ENCODE peak calls at places on chromosome 15, in six cellular contexts. M, B, Z, L, E and Y are unnamed samples.

GRCh38 chr15:67852433-67852832 is 12.6 kb upstream of the RNU6-1 start:
- DNase-seq in M (no peak), B (no peak), Z (no peak), L (no peak), E (no peak), Y (no peak)

GRCh38 chr15:84886211-84886983 is 1.9 kb downstream of the SLC28A1 start:
- DNase-seq in M (no peak), B (no peak), Z (no peak), L (peak), E (no peak), Y (peak)

GRCh38 chr15:23570466-23570865 is 5.0 kb downstream of the MKRN3 start:
- DNase-seq in M (no peak), B (no peak), Z (peak), L (no peak), E (no peak), Y (no peak)

GRCh38 chr15:74399511-74400312 is 32.3 kb upstream of the CYP11A1 start:
- DNase-seq in M (peak), B (no peak), Z (no peak), L (no peak), E (no peak), Y (peak)

GRCh38 chr15:22962611-22963010 is 17.6 kb downstream of the CYFIP1 start:
- DNase-seq in M (no peak), B (no peak), Z (no peak), L (no peak), E (no peak), Y (no peak)

GRCh38 chr15:40245666-40246065 is 6.8 kb downstream of the PAK6 start:
- DNase-seq in M (no peak), B (no peak), Z (no peak), L (no peak), E (no peak), Y (no peak)

GRCh38 chr15:76903251-76903681 is 1.9 kb downstream of the SCAPER start:
- DNase-seq in M (peak), B (no peak), Z (no peak), L (no peak), E (peak), Y (peak)

GRCh38 chr15:97678677-97679076 is 281.8 kb upstream of the ARRDC4 start:
- DNase-seq in M (no peak), B (no peak), Z (no peak), L (no peak), E (no peak), Y (no peak)

GRCh38 chr15:42735382-42736165 is 1.4 kb downstream of the CDAN1 start:
- DNase-seq in M (no peak), B (no peak), Z (no peak), L (no peak), E (peak), Y (no peak)

GRCh38 chr15:89926158-89926557 is 13.4 kb upstream of the ARPIN start:
- DNase-seq in M (no peak), B (no peak), Z (no peak), L (no peak), E (no peak), Y (no peak)

GRCh38 chr15:70497661-70498060 is 265.7 kb downstream of the UACA start:
- DNase-seq in M (no peak), B (no peak), Z (no peak), L (no peak), E (no peak), Y (no peak)

GRCh38 chr15:53808058-53808703 is 48.7 kb upstream of the WDR72 start:
- DNase-seq in M (no peak), B (no peak), Z (no peak), L (no peak), E (peak), Y (peak)

GRCh38 chr15:52731732-52732470 is 52.7 kb upstream of the ATOSA start:
- DNase-seq in M (no peak), B (no peak), Z (no peak), L (no peak), E (no peak), Y (no peak)

GRCh38 chr15:26191216-26191615 is 328.1 kb upstream of the ATP10A start:
- DNase-seq in M (no peak), B (no peak), Z (no peak), L (no peak), E (no peak), Y (peak)

GRCh38 chr15:43465105-43465504 is 27.9 kb downstream of the TP53BP1 start:
- DNase-seq in M (no peak), B (no peak), Z (no peak), L (no peak), E (no peak), Y (peak)

GRCh38 chr15:58873267-58873666 is 60.2 kb downstream of the SLTM start:
- DNase-seq in M (no peak), B (no peak), Z (no peak), L (no peak), E (no peak), Y (peak)

GRCh38 chr15:77187751-77188464 is 117.0 kb upstream of the TSPAN3 start:
- DNase-seq in M (no peak), B (no peak), Z (peak), L (peak), E (peak), Y (peak)

GRCh38 chr15:29538110-29538509 is 268.5 kb upstream of the NSMCE3 start:
- DNase-seq in M (no peak), B (no peak), Z (no peak), L (no peak), E (no peak), Y (peak)

GRCh38 chr15:100383302-100384107 is 41.7 kb upstream of the ADAMTS17 start:
- DNase-seq in M (peak), B (no peak), Z (no peak), L (no peak), E (no peak), Y (peak)

GRCh38 chr15:26091184-26091583 is 228.1 kb upstream of the ATP10A start:
- DNase-seq in M (no peak), B (no peak), Z (no peak), L (no peak), E (no peak), Y (no peak)

GRCh38 chr15:53307952-53308624 is 451.4 kb downstream of the WDR72 start:
- DNase-seq in M (no peak), B (no peak), Z (no peak), L (no peak), E (no peak), Y (peak)

GRCh38 chr15:39921274-39921638 is 1.2 kb upstream of the GPR176 start:
- DNase-seq in M (no peak), B (no peak), Z (no peak), L (no peak), E (no peak), Y (no peak)

GRCh38 chr15:55250392-55250791 is 39.2 kb downstream of the RAB27A start:
- DNase-seq in M (no peak), B (no peak), Z (no peak), L (no peak), E (no peak), Y (no peak)

GRCh38 chr15:25713736-25714537 is 149.2 kb downstream of the ATP10A start:
- DNase-seq in M (no peak), B (no peak), Z (no peak), L (no peak), E (no peak), Y (no peak)

GRCh38 chr15:95690631-95691340 is 639.7 kb upstream of the NR2F2 start:
- DNase-seq in M (no peak), B (no peak), Z (no peak), L (no peak), E (peak), Y (peak)

GRCh38 chr15:60932051-60932915 is 296.8 kb downstream of the RORA start:
- DNase-seq in M (peak), B (peak), Z (peak), L (no peak), E (no peak), Y (peak)